ENCODE peak calls at places on chromosomes 11 and 22, in four cellular contexts. One of them, this sample, is unnamed.

GRCh38 chr22:30868663-30869385 is 99.8 kb downstream of the MORC2 start:
- DNase-seq in neuronal stem cell: no peak
- DNase-seq in A549: no peak
- DNase-seq in GM23338: no peak
- DNase-seq in this sample: no peak

GRCh38 chr11:113332638-113333329 is 18.4 kb downstream of the TTC12 start:
- DNase-seq in GM23338: no peak
- DNase-seq in neuronal stem cell: no peak
- DNase-seq in A549: no peak
- DNase-seq in this sample: no peak

GRCh38 chr11:129694538-129694937 is 121.1 kb upstream of the TMEM45B start:
- DNase-seq in neuronal stem cell: no peak
- DNase-seq in A549: no peak
- DNase-seq in GM23338: peak
- DNase-seq in this sample: no peak

GRCh38 chr11:119872911-119873310 is 143.9 kb upstream of the NECTIN1 start:
- DNase-seq in neuronal stem cell: no peak
- DNase-seq in GM23338: no peak
- DNase-seq in A549: no peak
- DNase-seq in this sample: no peak

GRCh38 chr22:35538801-35539321 is 1.8 kb upstream of the RASD2 start:
- DNase-seq in neuronal stem cell: no peak
- DNase-seq in GM23338: peak
- DNase-seq in A549: peak
- DNase-seq in this sample: peak

GRCh38 chr11:127182586-127183203 is 182.1 kb upstream of the KIRREL3 start:
- DNase-seq in GM23338: no peak
- DNase-seq in neuronal stem cell: no peak
- DNase-seq in A549: no peak
- DNase-seq in this sample: no peak

GRCh38 chr11:115550291-115551059 is 46.3 kb upstream of the CADM1 start:
- DNase-seq in GM23338: no peak
- DNase-seq in A549: no peak
- DNase-seq in neuronal stem cell: no peak
- DNase-seq in this sample: no peak

GRCh38 chr22:19805821-19806212 is 45.2 kb downstream of the TBX1 start:
- DNase-seq in A549: no peak
- DNase-seq in neuronal stem cell: no peak
- DNase-seq in GM23338: no peak
- DNase-seq in this sample: no peak

GRCh38 chr22:23789638-23790037 is 2.9 kb downstream of the SMARCB1 start:
- DNase-seq in A549: no peak
- DNase-seq in neuronal stem cell: no peak
- DNase-seq in GM23338: no peak
- DNase-seq in this sample: no peak

GRCh38 chr22:24977370-24978230 is 25.1 kb downstream of the KIAA1671 start:
- DNase-seq in GM23338: no peak
- DNase-seq in A549: no peak
- DNase-seq in neuronal stem cell: no peak
- DNase-seq in this sample: peak
- H3K4me2 ChIP-seq in GM23338: no peak
- H3K4me2 ChIP-seq in A549: no peak
- H3K4me2 ChIP-seq in neuronal stem cell: no peak
- H3K4me2 ChIP-seq in this sample: peak

GRCh38 chr11:67997460-67997921 is 6.4 kb downstream of the UNC93B1 start:
- DNase-seq in neuronal stem cell: no peak
- DNase-seq in GM23338: peak
- DNase-seq in A549: no peak
- DNase-seq in this sample: no peak
- H3K4me2 ChIP-seq in neuronal stem cell: no peak
- H3K4me2 ChIP-seq in GM23338: peak
- H3K4me2 ChIP-seq in A549: no peak
- H3K4me2 ChIP-seq in this sample: no peak

GRCh38 chr11:118338637-118339061 is 3.9 kb downstream of the CD3D start:
- DNase-seq in A549: no peak
- DNase-seq in GM23338: peak
- DNase-seq in neuronal stem cell: no peak
- DNase-seq in this sample: no peak
- H3K4me2 ChIP-seq in A549: no peak
- H3K4me2 ChIP-seq in GM23338: no peak
- H3K4me2 ChIP-seq in neuronal stem cell: no peak
- H3K4me2 ChIP-seq in this sample: no peak

GRCh38 chr22:37165940-37166674 is 16.4 kb upstream of the IL2RB start:
- DNase-seq in neuronal stem cell: no peak
- DNase-seq in A549: no peak
- DNase-seq in GM23338: no peak
- DNase-seq in this sample: no peak
- H3K4me2 ChIP-seq in neuronal stem cell: no peak
- H3K4me2 ChIP-seq in A549: peak
- H3K4me2 ChIP-seq in GM23338: no peak
- H3K4me2 ChIP-seq in this sample: no peak

GRCh38 chr22:26139320-26139719 is 29.9 kb upstream of the SEZ6L start:
- DNase-seq in GM23338: no peak
- DNase-seq in neuronal stem cell: no peak
- DNase-seq in A549: no peak
- DNase-seq in this sample: no peak
- H3K4me2 ChIP-seq in GM23338: no peak
- H3K4me2 ChIP-seq in neuronal stem cell: no peak
- H3K4me2 ChIP-seq in A549: no peak
- H3K4me2 ChIP-seq in this sample: no peak

This sample was measured in neural progenitor cell.